ENCODE peak calls at places on chromosome 7, in ten cellular contexts. W is bronchial epithelial cell, A is astrocyte, K is lower lobe of right lung, N is body of pancreas, V is BJ, C is AG10803, D is colonic mucosa, Q is fibroblast of lung, G is adrenal gland. Y is an unnamed sample.

GRCh38 chr7:24406053-24406561 is 122.1 kb downstream of the NPY start:
- DNase-seq in W (peak), A (peak), K (no peak), N (no peak), V (no peak), C (no peak), D (no peak), Q (no peak), G (no peak), Y (peak)

GRCh38 chr7:92025260-92025659 is 84.6 kb downstream of the AKAP9 start:
- DNase-seq in W (peak), A (peak), K (no peak), N (no peak), V (peak), C (peak), D (no peak), Q (peak), G (no peak), Y (no peak)

GRCh38 chr7:15885678-15886077 is 199.2 kb upstream of the MEOX2 start:
- DNase-seq in W (no peak), A (no peak), K (no peak), N (no peak), V (no peak), C (no peak), D (no peak), Q (no peak), G (no peak), Y (no peak)

GRCh38 chr7:124575181-124575580 is 190.4 kb downstream of the GPR37 start:
- DNase-seq in W (no peak), A (peak), K (no peak), N (no peak), V (no peak), C (no peak), D (no peak), Q (no peak), G (no peak), Y (no peak)

GRCh38 chr7:149853157-149853556 is 15.0 kb downstream of the ZNF862 start:
- DNase-seq in W (no peak), A (peak), K (no peak), N (no peak), V (no peak), C (peak), D (no peak), Q (no peak), G (no peak), Y (no peak)

GRCh38 chr7:132169730-132170129 is 406.5 kb downstream of the PLXNA4 start:
- DNase-seq in W (no peak), A (no peak), K (no peak), N (no peak), V (no peak), C (no peak), D (no peak), Q (no peak), G (no peak), Y (no peak)

GRCh38 chr7:55130554-55131198 is 111.9 kb downstream of the EGFR start:
- DNase-seq in W (peak), A (peak), K (no peak), N (no peak), V (no peak), C (peak), D (no peak), Q (peak), G (no peak), Y (no peak)

GRCh38 chr7:19558527-19558926 is 150.3 kb downstream of the POLR1F start:
- DNase-seq in W (no peak), A (peak), K (no peak), N (no peak), V (no peak), C (peak), D (no peak), Q (no peak), G (no peak), Y (no peak)

GRCh38 chr7:108067844-108068243 is 62.3 kb downstream of the LAMB4 start:
- DNase-seq in W (no peak), A (no peak), K (no peak), N (no peak), V (no peak), C (no peak), D (no peak), Q (no peak), G (no peak), Y (no peak)

GRCh38 chr7:44268671-44269070 is 56.7 kb downstream of the CAMK2B start:
- DNase-seq in W (no peak), A (no peak), K (no peak), N (no peak), V (no peak), C (no peak), D (no peak), Q (no peak), G (no peak), Y (no peak)

GRCh38 chr7:30135551-30136271 is 925 bp downstream of the MTURN start:
- DNase-seq in W (peak), A (peak), K (peak), N (peak), V (no peak), C (peak), D (peak), Q (peak), G (peak), Y (peak)

GRCh38 chr7:131358636-131359035 is 31.0 kb downstream of the MKLN1 start:
- DNase-seq in W (no peak), A (no peak), K (no peak), N (no peak), V (no peak), C (no peak), D (no peak), Q (no peak), G (no peak), Y (no peak)

GRCh38 chr7:74252893-74253292 is 1.3 kb downstream of the RFC2 start:
- DNase-seq in W (no peak), A (no peak), K (no peak), N (peak), V (no peak), C (no peak), D (peak), Q (no peak), G (no peak), Y (no peak)

GRCh38 chr7:97006951-97007861 is 1.9 kb downstream of the DLX6 start:
- DNase-seq in W (no peak), A (no peak), K (no peak), N (no peak), V (no peak), C (no peak), D (no peak), Q (no peak), G (no peak), Y (no peak)

GRCh38 chr7:78588393-78588792 is 789.8 kb downstream of the PHTF2 start:
- DNase-seq in W (no peak), A (no peak), K (no peak), N (no peak), V (no peak), C (no peak), D (no peak), Q (no peak), G (no peak), Y (no peak)

GRCh38 chr7:139648941-139649425 is 125.5 kb downstream of the CLEC2L start:
- DNase-seq in W (no peak), A (no peak), K (peak), N (no peak), V (no peak), C (no peak), D (no peak), Q (no peak), G (no peak), Y (peak)

GRCh38 chr7:149011491-149011890 is 16.8 kb downstream of the PDIA4 start:
- DNase-seq in W (no peak), A (no peak), K (no peak), N (no peak), V (no peak), C (no peak), D (no peak), Q (no peak), G (no peak), Y (no peak)

GRCh38 chr7:20596653-20597052 is 18.8 kb upstream of the ABCB5 start:
- DNase-seq in W (peak), A (peak), K (no peak), N (no peak), V (peak), C (peak), D (no peak), Q (peak), G (no peak), Y (no peak)

GRCh38 chr7:103074519-103075336 is at the start of the genes ARMC10 and FBXL13:
- DNase-seq in W (peak), A (peak), K (peak), N (peak), V (peak), C (peak), D (peak), Q (peak), G (peak), Y (peak)
- TF ChIP-seq CTCF in W (peak), A (no peak), K (peak), N (no peak), V (peak), C (peak), D (no peak), Q (no peak), G (peak), Y (no peak)

GRCh38 chr7:28623863-28624262 is 211.5 kb downstream of the CREB5 start:
- DNase-seq in W (peak), A (no peak), K (no peak), N (no peak), V (no peak), C (no peak), D (no peak), Q (no peak), G (no peak), Y (no peak)
- TF ChIP-seq CTCF in W (peak), A (no peak), K (no peak), N (no peak), V (no peak), C (no peak), D (no peak), Q (no peak), G (no peak), Y (peak)

GRCh38 chr7:4765776-4766490 is 9.5 kb upstream of the AP5Z1 start:
- DNase-seq in W (no peak), A (no peak), K (no peak), N (no peak), V (no peak), C (no peak), D (no peak), Q (no peak), G (no peak), Y (no peak)
- TF ChIP-seq CTCF in W (peak), A (no peak), K (peak), N (no peak), V (peak), C (peak), D (no peak), Q (peak), G (no peak), Y (no peak)

GRCh38 chr7:154794147-154794780 is 208.7 kb downstream of the PAXIP1 start:
- DNase-seq in W (no peak), A (no peak), K (no peak), N (no peak), V (no peak), C (no peak), D (peak), Q (no peak), G (no peak), Y (peak)
- TF ChIP-seq CTCF in W (peak), A (peak), K (peak), N (peak), V (no peak), C (no peak), D (peak), Q (no peak), G (peak), Y (peak)

GRCh38 chr7:42099076-42099836 is 137.8 kb downstream of the GLI3 start:
- DNase-seq in W (peak), A (no peak), K (no peak), N (no peak), V (no peak), C (no peak), D (no peak), Q (peak), G (no peak), Y (no peak)

GRCh38 chr7:42095791-42096190 is 141.2 kb downstream of the GLI3 start:
- DNase-seq in W (no peak), A (no peak), K (no peak), N (no peak), V (no peak), C (no peak), D (no peak), Q (no peak), G (no peak), Y (no peak)

GRCh38 chr7:42096262-42096661 is 140.7 kb downstream of the GLI3 start:
- DNase-seq in W (no peak), A (no peak), K (no peak), N (no peak), V (no peak), C (no peak), D (no peak), Q (no peak), G (no peak), Y (no peak)

GRCh38 chr7:42096681-42097637 is 140.1 kb downstream of the GLI3 start:
- DNase-seq in W (no peak), A (peak), K (no peak), N (no peak), V (no peak), C (peak), D (no peak), Q (peak), G (peak), Y (no peak)

GRCh38 chr7:42097756-42098155 is 139.3 kb downstream of the GLI3 start:
- DNase-seq in W (peak), A (peak), K (no peak), N (no peak), V (peak), C (peak), D (no peak), Q (peak), G (no peak), Y (no peak)
- TF ChIP-seq CTCF in W (peak), A (peak), K (peak), N (no peak), V (peak), C (peak), D (no peak), Q (peak), G (no peak), Y (no peak)

GRCh38 chr7:100475549-100475948 is 3.5 kb downstream of the TSC22D4 start:
- DNase-seq in W (no peak), A (no peak), K (no peak), N (no peak), V (no peak), C (no peak), D (no peak), Q (no peak), G (no peak), Y (peak)

GRCh38 chr7:100478966-100479660 is at the start of gene TSC22D4:
- DNase-seq in W (peak), A (peak), K (peak), N (peak), V (peak), C (peak), D (peak), Q (peak), G (peak), Y (peak)

GRCh38 chr7:100476108-100476780 is 2.8 kb downstream of the TSC22D4 start:
- DNase-seq in W (no peak), A (no peak), K (no peak), N (no peak), V (no peak), C (no peak), D (no peak), Q (no peak), G (no peak), Y (no peak)

GRCh38 chr7:100477871-100478248 is 1.2 kb downstream of the TSC22D4 start:
- DNase-seq in W (no peak), A (no peak), K (no peak), N (no peak), V (no peak), C (no peak), D (no peak), Q (no peak), G (no peak), Y (peak)

GRCh38 chr7:100476903-100477870 is 1.8 kb downstream of the TSC22D4 start:
- DNase-seq in W (no peak), A (no peak), K (no peak), N (no peak), V (no peak), C (no peak), D (peak), Q (no peak), G (peak), Y (peak)
- TF ChIP-seq CTCF in W (peak), A (no peak), K (peak), N (no peak), V (peak), C (peak), D (peak), Q (peak), G (peak), Y (peak)

DNA sequence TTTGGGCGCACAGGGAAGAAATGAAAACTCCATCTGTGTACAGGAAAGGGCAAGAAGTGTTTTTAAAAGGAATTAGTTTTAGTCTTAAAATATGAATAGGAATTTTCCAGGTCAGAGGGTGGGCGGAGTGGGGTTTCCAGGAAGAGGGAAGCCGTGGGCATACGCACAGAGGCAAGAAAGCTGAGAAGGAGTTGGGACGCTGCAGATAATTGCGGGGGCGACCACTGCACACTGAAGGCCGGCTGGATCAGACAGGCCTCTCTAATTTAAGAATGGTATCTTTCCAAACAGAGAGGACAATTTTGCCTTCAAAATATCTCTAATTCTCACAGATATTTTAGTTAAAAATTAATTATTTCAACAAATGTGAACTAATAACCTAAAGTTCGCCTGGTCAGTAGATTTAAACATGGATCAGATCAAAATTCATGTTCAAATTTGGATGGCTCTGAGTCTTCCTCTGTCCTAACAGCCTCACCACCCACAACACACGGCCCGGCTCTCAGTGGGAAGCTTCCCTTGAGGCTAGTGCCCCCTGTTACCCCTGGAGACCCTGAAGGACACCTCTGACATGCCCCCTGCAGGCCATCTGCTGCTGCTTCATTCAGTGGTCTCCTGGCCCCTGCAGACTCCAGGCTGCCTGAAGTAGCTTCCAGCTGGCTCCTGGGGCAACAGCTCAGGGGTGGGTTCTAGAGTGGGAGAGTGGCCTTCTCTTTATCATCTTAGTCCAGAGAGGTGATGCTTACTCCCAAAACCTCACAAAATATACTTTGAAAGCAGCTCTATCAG is 189.3 kb upstream of the INHBA start:
- DNase-seq in W (no peak), A (no peak), K (no peak), N (no peak), V (no peak), C (no peak), D (no peak), Q (no peak), G (no peak), Y (peak)
- TF ChIP-seq CTCF in W (no peak), A (no peak), K (peak), N (no peak), V (no peak), C (no peak), D (no peak), Q (no peak), G (no peak), Y (no peak)

GRCh38 chr7:104252409-104253134 is 44.8 kb upstream of the ORC5 start:
- DNase-seq in W (no peak), A (no peak), K (no peak), N (no peak), V (no peak), C (no peak), D (no peak), Q (no peak), G (no peak), Y (no peak)
- TF ChIP-seq CTCF in W (peak), A (no peak), K (no peak), N (no peak), V (no peak), C (no peak), D (no peak), Q (no peak), G (no peak), Y (no peak)

GRCh38 chr7:157876469-157877285 is 539.9 kb downstream of the DNAJB6 start:
- DNase-seq in W (no peak), A (no peak), K (no peak), N (no peak), V (no peak), C (no peak), D (no peak), Q (no peak), G (no peak), Y (no peak)

GRCh38 chr7:157873664-157874063 is 536.9 kb downstream of the DNAJB6 start:
- DNase-seq in W (no peak), A (no peak), K (no peak), N (no peak), V (no peak), C (no peak), D (no peak), Q (no peak), G (no peak), Y (no peak)

GRCh38 chr7:157874870-157875229 is 538.0 kb downstream of the DNAJB6 start:
- DNase-seq in W (no peak), A (no peak), K (no peak), N (no peak), V (no peak), C (no peak), D (no peak), Q (no peak), G (no peak), Y (no peak)

GRCh38 chr7:157874208-157874816 is 537.5 kb downstream of the DNAJB6 start:
- DNase-seq in W (no peak), A (no peak), K (no peak), N (no peak), V (no peak), C (no peak), D (no peak), Q (no peak), G (no peak), Y (no peak)

DNA sequence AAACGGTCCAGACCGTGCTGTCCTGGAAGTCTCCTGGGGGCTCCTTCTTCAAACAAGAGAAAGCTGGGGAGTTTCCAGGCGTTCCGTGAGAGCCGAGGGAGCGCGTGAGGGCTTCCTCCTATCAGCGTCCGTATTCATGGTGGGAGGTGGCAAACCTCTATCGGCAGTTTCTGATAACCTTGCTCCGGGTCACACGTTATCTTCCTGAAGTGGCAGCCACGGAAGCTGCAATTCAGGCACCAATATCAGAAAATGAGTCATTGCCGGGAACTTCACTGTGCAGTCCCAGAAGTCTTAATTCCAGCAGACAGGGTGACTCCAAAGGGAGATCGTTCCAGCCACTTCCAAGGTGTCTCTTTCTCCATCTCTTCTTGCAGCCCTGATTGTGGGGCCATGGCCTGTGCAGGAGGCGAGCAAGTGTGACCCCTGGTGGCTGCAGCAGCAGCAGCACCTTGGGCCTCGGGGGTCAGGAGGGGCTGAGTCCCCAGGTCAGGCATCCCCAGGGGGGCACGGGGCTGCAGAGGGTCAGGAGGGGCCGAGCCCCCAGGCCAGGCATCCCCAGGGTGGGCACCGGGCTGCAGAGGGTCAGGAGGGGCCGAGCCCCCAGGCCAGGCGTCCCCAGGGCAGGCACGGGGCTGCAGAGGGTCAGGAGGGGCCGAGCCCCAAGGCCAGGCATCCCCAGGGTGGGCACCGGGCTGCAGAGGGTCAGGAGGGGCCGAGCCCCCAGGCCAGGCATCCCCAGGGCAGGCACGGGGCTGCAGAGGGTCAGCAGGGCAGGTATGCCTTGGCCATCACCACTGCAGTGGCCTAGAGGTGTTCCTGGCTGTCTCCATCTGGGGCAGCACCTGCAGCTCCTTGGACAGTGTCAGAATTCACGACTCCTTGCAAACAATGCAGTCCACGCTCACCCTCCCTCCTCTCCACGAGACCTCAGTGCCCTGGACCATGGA is 538.7 kb downstream of the DNAJB6 start:
- DNase-seq in W (no peak), A (no peak), K (no peak), N (no peak), V (no peak), C (no peak), D (no peak), Q (no peak), G (peak), Y (peak)
- TF ChIP-seq CTCF in W (no peak), A (peak), K (peak), N (no peak), V (no peak), C (no peak), D (peak), Q (no peak), G (peak), Y (peak)

GRCh38 chr7:75914655-75915415 is at the start of gene POR:
- DNase-seq in W (peak), A (peak), K (peak), N (peak), V (no peak), C (peak), D (peak), Q (peak), G (peak), Y (peak)
- TF ChIP-seq CTCF in W (no peak), A (no peak), K (peak), N (no peak), V (peak), C (no peak), D (no peak), Q (no peak), G (no peak), Y (no peak)

Y was measured in activated CD8-positive, alpha-beta T cell treated with anti-CD3 and anti-CD28 coated beads for 36 hours.